ENCODE peak calls at places on chromosomes 12 and 14, in nine cellular contexts. K is uterus; M is pulmonary artery endothelial cell; X is activated T-cell treated with anti-CD3 and anti-CD28 coated beads for 24 hours; W is breast epithelium; Y is effector memory CD4-positive, alpha-beta T cell; U is bronchial epithelial cell; V is foreskin fibroblast; T is iris pigment epithelial cell. F is an unnamed sample.

GRCh38 chr14:64729386-64730060 is 25.3 kb downstream of the PLEKHG3 start:
- DNase-seq in K (no peak), M (no peak), X (no peak), W (no peak), Y (no peak), U (no peak), V (no peak), T (no peak), F (no peak)

GRCh38 chr14:92088494-92088893 is 17.9 kb downstream of the ATXN3 start:
- DNase-seq in K (no peak), M (no peak), X (no peak), W (no peak), Y (no peak), U (no peak), V (no peak), T (no peak), F (no peak)

GRCh38 chr12:127538325-127538724 is 728.6 kb upstream of the TMEM132C start:
- DNase-seq in K (no peak), M (no peak), X (no peak), W (no peak), Y (no peak), U (no peak), V (no peak), T (no peak), F (no peak)

GRCh38 chr12:96493101-96493500 is 3.7 kb downstream of the CFAP54 start:
- DNase-seq in K (no peak), M (no peak), X (no peak), W (no peak), Y (no peak), U (peak; percentile 66), V (no peak), T (peak; percentile 88), F (no peak)

GRCh38 chr14:94890755-94891154 is 120.8 kb upstream of the GSC start:
- DNase-seq in K (no peak), M (no peak), X (no peak), W (no peak), Y (no peak), U (no peak), V (no peak), T (no peak), F (no peak)

GRCh38 chr14:72196237-72196636 is 264.0 kb downstream of the RGS6 start:
- DNase-seq in K (no peak), M (no peak), X (no peak), W (no peak), Y (no peak), U (no peak), V (no peak), T (no peak), F (no peak)

GRCh38 chr12:10033783-10034381 is 3.4 kb downstream of the CLEC9A start:
- DNase-seq in K (no peak), M (no peak), X (no peak), W (no peak), Y (no peak), U (peak; percentile 27), V (no peak), T (peak; percentile 25), F (no peak)

GRCh38 chr14:20247651-20248246 is 8.7 kb downstream of the OR11H4 start:
- DNase-seq in K (no peak), M (no peak), X (no peak), W (no peak), Y (no peak), U (peak; percentile 46), V (no peak), T (no peak), F (no peak)

GRCh38 chr12:75579552-75579951 is 68.1 kb upstream of the KRR1 start:
- DNase-seq in K (no peak), M (no peak), X (no peak), W (no peak), Y (no peak), U (no peak), V (no peak), T (no peak), F (no peak)

GRCh38 chr14:98623806-98624430 is 648.1 kb downstream of the BCL11B start:
- DNase-seq in K (no peak), M (no peak), X (no peak), W (no peak), Y (no peak), U (no peak), V (no peak), T (no peak), F (no peak)

GRCh38 chr12:100026241-100026640 is 41.5 kb upstream of the ANKS1B start:
- DNase-seq in K (no peak), M (no peak), X (no peak), W (no peak), Y (no peak), U (no peak), V (peak; percentile 13), T (peak; percentile 52), F (no peak)

GRCh38 chr12:8453796-8454195 is 2.0 kb upstream of the CLEC6A start:
- DNase-seq in K (no peak), M (no peak), X (no peak), W (no peak), Y (no peak), U (no peak), V (no peak), T (no peak), F (no peak)

F was measured in activated CD8-positive, alpha-beta memory T cell treated with anti-CD3 and anti-CD28 coated beads for 4 hours.